ENCODE peak calls at places on chromosomes 5 and 9, in five cellular contexts. L, Z, M, X and W are unnamed samples.

GRCh38 chr5:117089001-117089400 is 514.4 kb upstream of the SEMA6A start:
- DNase-seq in M (no peak), X (no peak), L (no peak), Z (no peak), W (no peak)

GRCh38 chr5:81247441-81247972 is 14.4 kb downstream of the CKMT2 start:
- DNase-seq in Z (peak; percentile 54), X (no peak), M (no peak), L (no peak), W (no peak)

GRCh38 chr5:36202521-36202961 is 39.2 kb downstream of the NADK2 start:
- DNase-seq in L (no peak), X (peak; percentile 15), M (no peak), Z (no peak), W (peak; percentile 3)

GRCh38 chr9:116691607-116692006 is 4.5 kb downstream of the TRIM32 start:
- DNase-seq in Z (no peak), X (no peak), L (no peak), M (no peak), W (no peak)

GRCh38 chr5:38466444-38467189 is 89.8 kb downstream of the LIFR start:
- DNase-seq in L (peak; percentile 83), Z (no peak), X (no peak), M (peak; percentile 33), W (peak; percentile 97)

GRCh38 chr5:177357459-177358332 is at the start of gene RGS14:
- DNase-seq in L (peak; percentile 75), X (no peak), M (peak; percentile 93), Z (peak; percentile 61), W (peak; percentile 55)

GRCh38 chr5:52989025-52989780 is at the start of gene ITGA2:
- DNase-seq in M (peak; percentile 62), X (no peak), L (peak; percentile 70), Z (peak; percentile 64), W (peak; percentile 84)

GRCh38 chr9:87354176-87354575 is 143.5 kb upstream of the DAPK1 start:
- DNase-seq in L (no peak), X (no peak), Z (no peak), M (no peak), W (no peak)

GRCh38 chr9:74975538-74975937 is 22.8 kb upstream of the C9orf40 start:
- DNase-seq in L (no peak), Z (no peak), X (no peak), M (no peak), W (no peak)

GRCh38 chr9:22469928-22470544 is 23.4 kb downstream of the DMRTA1 start:
- DNase-seq in X (no peak), M (no peak), Z (peak; percentile 61), L (no peak), W (peak; percentile 44)

GRCh38 chr5:71786337-71787060 is 67.4 kb downstream of the CARTPT start:
- DNase-seq in Z (no peak), X (no peak), M (no peak), L (no peak), W (no peak)

GRCh38 chr9:34971146-34971811 is 13.2 kb downstream of the PHF24 start:
- DNase-seq in X (no peak), M (no peak), Z (no peak), L (no peak), W (no peak)

GRCh38 chr9:123848447-123849085 is 81.4 kb downstream of the DENND1A start:
- DNase-seq in Z (no peak), X (no peak), L (no peak), M (no peak), W (no peak)

GRCh38 chr9:123846966-123847365 is 83.0 kb downstream of the DENND1A start:
- DNase-seq in M (no peak), Z (no peak), X (no peak), L (no peak), W (no peak)

DNA sequence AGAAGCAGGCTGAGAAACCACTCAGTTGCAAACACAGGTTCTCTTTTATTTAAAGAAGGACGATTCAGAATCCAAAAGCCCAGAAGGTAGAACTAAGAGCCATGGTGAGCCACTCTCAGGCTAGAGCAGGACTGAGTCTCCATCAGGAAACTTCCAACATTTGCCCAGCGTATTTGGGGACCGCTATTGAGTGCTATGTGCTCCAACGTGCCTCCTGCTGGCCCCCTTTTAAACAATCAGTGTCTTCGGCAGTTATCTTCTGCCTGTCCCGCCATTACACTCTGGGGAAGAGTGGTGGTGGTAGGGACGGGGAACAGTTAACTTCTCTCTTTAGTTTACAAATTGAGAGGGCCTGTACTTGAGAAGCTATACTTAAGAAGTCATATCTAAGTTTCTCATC is 78.1 kb downstream of the DENND1A start:
- DNase-seq in Z (no peak), M (no peak), L (no peak), X (no peak), W (no peak)
- TF ChIP-seq CTCF in Z (no peak), M (no peak), L (no peak), X (no peak), W (no peak)

GRCh38 chr9:136886610-136887597 is 588 bp downstream of the TRAF2 start:
- DNase-seq in Z (no peak), L (no peak), M (peak; percentile 87), X (no peak), W (no peak)
- TF ChIP-seq CTCF in Z (no peak), L (no peak), M (no peak), X (no peak), W (no peak)

GRCh38 chr5:180423133-180423532 is 70.0 kb upstream of the GFPT2 start:
- DNase-seq in X (no peak), L (no peak), Z (no peak), M (no peak), W (peak; percentile 37)
- TF ChIP-seq CTCF in X (no peak), L (no peak), Z (no peak), M (no peak), W (no peak)

GRCh38 chr5:15513379-15513778 is 13.4 kb downstream of the FBXL7 start:
- DNase-seq in L (no peak), X (no peak), Z (no peak), M (no peak), W (no peak)

GRCh38 chr5:15516486-15516885 is 16.5 kb downstream of the FBXL7 start:
- DNase-seq in M (no peak), Z (no peak), L (no peak), X (no peak), W (no peak)

GRCh38 chr5:15518786-15519185 is 18.8 kb downstream of the FBXL7 start:
- DNase-seq in L (no peak), X (no peak), M (no peak), Z (no peak), W (no peak)

GRCh38 chr5:15510816-15511215 is 10.8 kb downstream of the FBXL7 start:
- DNase-seq in L (no peak), M (no peak), Z (peak; percentile 58), X (no peak), W (peak; percentile 8)

GRCh38 chr5:15515229-15515628 is 15.2 kb downstream of the FBXL7 start:
- DNase-seq in M (no peak), Z (no peak), L (no peak), X (no peak), W (no peak)
- TF ChIP-seq CTCF in M (no peak), Z (no peak), L (peak; percentile 22), X (no peak), W (no peak)